ENCODE peak calls at places on chromosomes 11 and 22, in six cellular contexts. H, U, K, W, G and S are unnamed samples.
A peak's percentile ranks its signal among the peaks of the same experiment; 100 is the strongest.

GRCh38 chr22:33909075-33909458 is 11.2 kb downstream of the LARGE1 start:
- DNase-seq in W (no peak), U (no peak), K (no peak), H (no peak), G (no peak), S (no peak)

GRCh38 chr22:19891350-19892248 is 36.9 kb upstream of the GNB1L start:
- DNase-seq in W (peak; percentile 86), G (no peak), U (peak; percentile 98), K (no peak), H (no peak), S (peak; percentile 44)

GRCh38 chr11:17386331-17387084 is 2.0 kb downstream of the KCNJ11 start:
- DNase-seq in G (no peak), W (peak; percentile 17), K (peak; percentile 61), U (peak; percentile 69), H (peak; percentile 62), S (no peak)

GRCh38 chr11:74380746-74381439 is 17.3 kb downstream of the PGM2L1 start:
- DNase-seq in H (peak; percentile 7), U (no peak), K (no peak), W (no peak), G (peak; percentile 31), S (no peak)

GRCh38 chr11:134599180-134599810 is 187.3 kb upstream of the B3GAT1 start:
- DNase-seq in W (no peak), U (no peak), G (no peak), K (no peak), H (no peak), S (no peak)

GRCh38 chr11:27392278-27392677 is 29.3 kb upstream of the CCDC34 start:
- DNase-seq in G (no peak), U (no peak), H (no peak), W (no peak), K (no peak), S (no peak)

GRCh38 chr11:32015435-32015834 is 75.4 kb upstream of the RCN1 start:
- DNase-seq in G (no peak), H (no peak), W (no peak), K (no peak), U (no peak), S (no peak)

GRCh38 chr22:42856179-42856864 is 751 bp downstream of the ARFGAP3 start:
- DNase-seq in K (peak; percentile 74), H (peak; percentile 80), W (no peak), G (peak; percentile 40), U (peak; percentile 57), S (peak; percentile 63)

GRCh38 chr22:30822216-30823014 is 127.7 kb downstream of the OSBP2 start:
- DNase-seq in K (no peak), H (no peak), G (no peak), W (no peak), U (no peak), S (no peak)

DNA sequence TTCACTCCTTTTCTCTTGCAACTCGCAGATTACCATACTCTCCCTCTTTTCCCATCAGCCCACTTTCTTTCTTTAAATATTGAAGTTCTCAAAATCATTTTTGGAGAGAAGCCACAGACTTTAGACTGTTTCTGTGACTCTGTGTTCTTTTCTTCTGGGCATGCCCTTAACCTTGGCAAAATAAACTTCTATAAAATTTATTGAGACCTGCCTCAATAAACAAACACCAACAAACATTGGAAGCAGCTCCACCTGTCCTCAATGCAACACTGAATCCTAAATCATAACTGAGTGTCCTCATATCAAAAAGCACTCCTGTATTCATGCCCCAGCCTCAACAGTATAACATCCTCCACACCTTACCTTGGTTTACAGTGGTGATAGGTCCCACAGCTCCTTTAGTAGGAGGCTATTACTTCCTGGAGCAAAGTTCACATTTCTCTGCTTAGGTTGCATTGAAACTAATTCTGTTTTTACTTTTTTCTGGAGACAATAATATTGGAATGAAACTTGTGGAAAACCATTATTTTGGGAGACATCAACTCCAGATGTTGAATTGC is 320.0 kb upstream of the LRRC4C start:
- DNase-seq in W (no peak), U (no peak), G (no peak), K (no peak), H (no peak), S (no peak)
- H3K9me3 ChIP-seq in W (peaks cover 4% of the 10 kb centered on the region), U (peaks cover 4% of the 10 kb centered on the region), G (no peaks in the 10 kb centered on the region), K (no peaks in the 10 kb centered on the region), H (no peaks in the 10 kb centered on the region), S (no peaks in the 10 kb centered on the region)

GRCh38 chr22:35531695-35532094 is 8.9 kb upstream of the RASD2 start:
- DNase-seq in U (no peak), H (no peak), W (no peak), G (no peak), K (no peak), S (no peak)
- H3K9me3 ChIP-seq in U (no peaks in the 10 kb centered on the region), H (no peaks in the 10 kb centered on the region), W (peaks cover 10% of the 10 kb centered on the region), G (no peaks in the 10 kb centered on the region), K (no peaks in the 10 kb centered on the region), S (no peaks in the 10 kb centered on the region)

DNA sequence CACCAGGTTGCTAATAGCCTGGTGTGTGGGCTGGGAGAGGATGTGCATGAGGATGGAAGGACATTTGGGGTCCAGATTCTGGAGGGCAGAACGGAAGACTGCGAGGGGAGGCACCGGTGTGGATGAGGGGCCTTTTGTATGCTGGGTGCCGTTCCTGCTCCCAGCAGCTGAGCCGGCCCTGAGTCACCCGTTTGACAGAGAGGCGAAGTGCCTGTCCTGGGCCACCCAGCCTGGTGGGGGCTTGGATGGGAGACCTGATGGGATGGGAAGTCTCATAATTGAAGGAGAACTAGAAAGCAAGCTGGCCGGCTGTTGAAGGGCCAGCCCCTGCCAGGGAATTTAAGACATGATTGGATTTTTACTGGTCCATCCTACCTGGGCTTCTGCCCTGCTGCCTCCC is 10.8 kb downstream of the CACNA1I start:
- DNase-seq in G (no peak), K (no peak), H (no peak), W (no peak), U (no peak), S (no peak)
- H3K9me3 ChIP-seq in G (no peaks in the 10 kb centered on the region), K (no peaks in the 10 kb centered on the region), H (no peaks in the 10 kb centered on the region), W (no peaks in the 10 kb centered on the region), U (no peaks in the 10 kb centered on the region), S (no peaks in the 10 kb centered on the region)

DNA sequence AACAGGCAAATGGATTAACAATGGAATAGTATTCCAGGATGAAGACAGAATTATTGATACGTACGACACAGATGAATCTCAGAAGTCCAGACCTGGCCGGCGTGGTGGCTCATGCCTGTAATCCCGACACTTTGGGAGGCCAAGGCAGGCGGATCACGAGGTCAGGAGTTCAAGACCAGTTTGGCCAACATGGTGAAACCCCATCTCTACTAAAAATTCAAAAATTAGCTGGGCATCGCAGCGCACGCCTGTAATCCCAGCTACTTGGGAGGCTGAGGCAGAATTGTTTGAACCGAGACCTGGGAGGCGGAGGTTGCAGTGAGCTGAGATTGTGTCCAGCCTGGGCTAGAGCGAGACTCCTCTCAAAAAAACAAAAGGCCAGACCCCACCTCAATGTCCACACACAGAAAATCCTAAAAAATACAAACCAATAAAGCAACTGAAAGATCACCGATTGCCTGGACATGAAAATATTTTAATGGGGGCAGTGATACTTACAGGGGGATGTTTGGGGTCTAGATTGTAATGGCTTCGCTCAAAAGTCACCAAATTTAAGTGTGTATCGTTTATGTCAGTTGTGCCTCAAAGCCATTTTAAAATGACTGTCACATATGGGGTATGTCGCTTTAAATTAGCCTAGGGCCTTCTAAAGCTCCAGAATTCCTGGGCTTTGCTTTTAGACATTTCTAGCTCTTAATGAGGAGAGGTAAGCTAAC is 3.8 kb downstream of the RPS25 start:
- DNase-seq in H (no peak), U (no peak), W (no peak), G (no peak), K (no peak), S (no peak)
- H3K9me3 ChIP-seq in H (no peaks in the 10 kb centered on the region), U (no peaks in the 10 kb centered on the region), W (peaks cover 3% of the 10 kb centered on the region), G (no peaks in the 10 kb centered on the region), K (no peaks in the 10 kb centered on the region), S (no peaks in the 10 kb centered on the region)

DNA sequence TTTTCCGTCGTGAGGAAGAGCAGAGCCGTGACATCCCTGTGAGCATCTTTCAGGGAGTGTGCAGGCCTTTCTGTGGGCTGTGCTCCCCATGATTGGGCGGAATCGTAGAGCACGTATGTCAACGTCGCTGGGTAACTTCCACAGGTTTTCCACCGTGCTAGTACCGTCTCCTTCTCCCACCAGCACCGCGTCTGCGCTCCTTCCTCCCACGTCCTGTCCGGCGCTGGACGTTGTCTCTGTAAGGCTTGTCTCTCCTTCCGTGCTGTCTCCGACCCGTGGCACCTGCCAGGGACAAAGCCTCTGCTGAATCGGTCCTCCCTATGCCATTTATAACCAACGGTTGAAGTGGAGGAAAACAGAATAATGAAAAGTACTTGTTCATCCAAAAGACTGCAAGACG is 386.7 kb downstream of the BRD1 start:
- DNase-seq in W (no peak), G (no peak), H (no peak), U (no peak), K (peak; percentile 25), S (no peak)
- H3K9me3 ChIP-seq in W (no peaks in the 10 kb centered on the region), G (no peaks in the 10 kb centered on the region), H (no peaks in the 10 kb centered on the region), U (no peaks in the 10 kb centered on the region), K (no peaks in the 10 kb centered on the region), S (no peaks in the 10 kb centered on the region)

DNA sequence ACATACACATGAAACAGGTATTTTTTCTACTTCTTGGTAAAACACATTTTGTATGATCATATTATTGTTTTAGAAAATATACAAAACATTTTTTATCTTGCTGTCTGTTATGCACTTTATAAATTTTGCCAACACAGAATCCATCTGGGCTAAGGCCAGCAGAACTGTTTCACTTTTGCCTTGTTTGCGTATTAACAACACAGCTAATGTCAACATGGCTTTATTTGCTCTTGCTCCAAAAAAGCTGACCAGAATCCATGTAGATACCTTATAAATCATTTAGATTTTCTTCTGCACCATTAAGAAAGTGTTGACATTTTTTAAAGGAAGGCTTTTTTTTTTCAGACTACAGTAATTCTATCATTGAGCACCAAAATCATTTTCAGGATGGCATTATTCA is 58.1 kb upstream of the PGR start:
- DNase-seq in W (no peak), H (no peak), U (no peak), G (no peak), K (peak; percentile 47), S (no peak)
- H3K9me3 ChIP-seq in W (no peaks in the 10 kb centered on the region), H (no peaks in the 10 kb centered on the region), U (no peaks in the 10 kb centered on the region), G (no peaks in the 10 kb centered on the region), K (no peaks in the 10 kb centered on the region), S (no peaks in the 10 kb centered on the region)